ENCODE peak calls at places on chromosomes 2 and 18, in nine cellular contexts. H is mucosa of gallbladder; S is stimulated activated naive CD8-positive, alpha-beta T cell treated with anti-CD3 and anti-CD28 coated beads, Interleukin-15, Interleukin-2, amounts not matched to agents 100 U/mL and 50 U/mL, for 24 hours; P is stimulated activated CD4-positive, alpha-beta T cell treated with anti-CD3 and anti-CD28 coated beads, Interleukin-4, amount 100 ng/mL, for 48 hours; Y is activated CD4-positive, CD25-positive, alpha-beta regulatory T cell treated with anti-CD3 and anti-CD28 coated beads, Interleukin-2, amount 50 U/mL, for 72 hours; O is HCT116; U is H54; C is RPMI7951; V is activated naive CD8-positive, alpha-beta T cell treated with anti-CD3 and anti-CD28 coated beads for 36 hours. B is an unnamed sample.

GRCh38 chr18:24928479-24928878 is 423.5 kb downstream of the ZNF521 start:
- DNase-seq in H (no peak), S (no peak), P (no peak), Y (no peak), O (no peak), U (no peak), C (no peak), V (no peak), B (no peak)

GRCh38 chr2:155518094-155518493 is 814.4 kb downstream of the NR4A2 start:
- DNase-seq in H (no peak), S (no peak), P (no peak), Y (no peak), O (no peak), U (no peak), C (no peak), V (no peak), B (no peak)

GRCh38 chr2:213490087-213490486 is 205.8 kb downstream of the SPAG16 start:
- DNase-seq in H (no peak), S (no peak), P (no peak), Y (no peak), O (no peak), U (no peak), C (no peak), V (no peak), B (no peak)

GRCh38 chr18:52764271-52764670 is 424.3 kb downstream of the DCC start:
- DNase-seq in H (no peak), S (no peak), P (no peak), Y (no peak), O (no peak), U (no peak), C (no peak), V (no peak), B (no peak)

GRCh38 chr2:197911667-197912066 is 107.3 kb downstream of the PLCL1 start:
- DNase-seq in H (no peak), S (no peak), P (no peak), Y (no peak), O (no peak), U (no peak), C (no peak), V (no peak), B (no peak)

GRCh38 chr2:160910681-160911080 is 249.5 kb upstream of the TANK start:
- DNase-seq in H (no peak), S (no peak), P (no peak), Y (no peak), O (no peak), U (no peak), C (peak), V (no peak), B (no peak)

GRCh38 chr2:62217421-62217820 is 21.5 kb downstream of the B3GNT2 start:
- DNase-seq in H (no peak), S (no peak), P (no peak), Y (no peak), O (no peak), U (no peak), C (no peak), V (no peak), B (no peak)

GRCh38 chr2:28381225-28382180 is 11.2 kb upstream of the FOSL2 start:
- DNase-seq in H (peak), S (no peak), P (no peak), Y (no peak), O (no peak), U (no peak), C (no peak), V (no peak), B (no peak)

GRCh38 chr2:160921401-160921964 is 238.7 kb upstream of the TANK start:
- DNase-seq in H (no peak), S (no peak), P (no peak), Y (no peak), O (no peak), U (no peak), C (no peak), V (no peak), B (no peak)

GRCh38 chr2:218332288-218332687 is 24.4 kb upstream of the CATIP start:
- DNase-seq in H (no peak), S (no peak), P (no peak), Y (no peak), O (no peak), U (no peak), C (no peak), V (no peak), B (no peak)

GRCh38 chr18:2387588-2387987 is 183.7 kb downstream of the METTL4 start:
- DNase-seq in H (no peak), S (no peak), P (no peak), Y (no peak), O (no peak), U (no peak), C (no peak), V (no peak), B (no peak)

GRCh38 chr2:36568533-36569246 is 29.3 kb downstream of the FEZ2 start:
- DNase-seq in H (no peak), S (no peak), P (no peak), Y (no peak), O (no peak), U (no peak), C (peak), V (no peak), B (no peak)

GRCh38 chr2:240584486-240585031 is 2.0 kb upstream of the CAPN10 start:
- DNase-seq in H (no peak), S (no peak), P (no peak), Y (no peak), O (no peak), U (no peak), C (peak), V (no peak), B (no peak)

GRCh38 chr2:82124629-82125028 is 1820.1 kb upstream of the LRRTM1 start:
- DNase-seq in H (no peak), S (no peak), P (no peak), Y (no peak), O (peak), U (no peak), C (no peak), V (no peak), B (no peak)

GRCh38 chr2:74399785-74400184 is 19.7 kb upstream of the DCTN1 start:
- DNase-seq in H (no peak), S (no peak), P (no peak), Y (no peak), O (peak), U (no peak), C (peak), V (no peak), B (no peak)

GRCh38 chr2:38409904-38410167 is 32.8 kb upstream of the ATL2 start:
- DNase-seq in H (no peak), S (no peak), P (no peak), Y (no peak), O (no peak), U (no peak), C (no peak), V (no peak), B (no peak)

GRCh38 chr2:65072181-65072970 is 16.2 kb downstream of the CEP68 start:
- DNase-seq in H (no peak), S (no peak), P (no peak), Y (no peak), O (no peak), U (no peak), C (no peak), V (no peak), B (no peak)

GRCh38 chr2:73175663-73176204 is 26.6 kb upstream of the NOTO start:
- DNase-seq in H (peak), S (peak), P (peak), Y (peak), O (no peak), U (no peak), C (peak), V (peak), B (peak)

GRCh38 chr2:81551040-81551634 is 1246.6 kb upstream of the LRRTM1 start:
- DNase-seq in H (no peak), S (no peak), P (no peak), Y (no peak), O (no peak), U (no peak), C (peak), V (no peak), B (no peak)

B was measured in retina.